ENCODE peak calls at places on chromosome 6, in eight cellular contexts. One of them, this sample, is unnamed.

GRCh38 chr6:129575378-129576118 is 134.4 kb downstream of the ARHGAP18 start:
- DNase-seq in neural progenitor cell: peak; percentile 54
- DNase-seq in Peyer's patch: no peak
- DNase-seq in tibial artery: no peak
- DNase-seq in pancreas: no peak
- DNase-seq in MM.1S: no peak
- DNase-seq in Karpas-422: peak; percentile 74
- DNase-seq in foreskin keratinocyte: peak; percentile 70
- DNase-seq in this sample: no peak

GRCh38 chr6:14858808-14859207 is 387.1 kb upstream of the JARID2 start:
- DNase-seq in Peyer's patch: no peak
- DNase-seq in foreskin keratinocyte: no peak
- DNase-seq in tibial artery: no peak
- DNase-seq in Karpas-422: no peak
- DNase-seq in pancreas: no peak
- DNase-seq in MM.1S: no peak
- DNase-seq in neural progenitor cell: no peak
- DNase-seq in this sample: no peak

GRCh38 chr6:53065266-53066058 is at the start of gene FBXO9:
- DNase-seq in tibial artery: peak; percentile 85
- DNase-seq in Karpas-422: peak; percentile 86
- DNase-seq in pancreas: peak; percentile 55
- DNase-seq in neural progenitor cell: peak; percentile 89
- DNase-seq in MM.1S: peak; percentile 67
- DNase-seq in foreskin keratinocyte: no peak
- DNase-seq in Peyer's patch: peak; percentile 82
- DNase-seq in this sample: peak; percentile 55

GRCh38 chr6:79557683-79558082 is 20.5 kb upstream of the LCA5 start:
- DNase-seq in Karpas-422: no peak
- DNase-seq in Peyer's patch: no peak
- DNase-seq in pancreas: no peak
- DNase-seq in foreskin keratinocyte: no peak
- DNase-seq in neural progenitor cell: no peak
- DNase-seq in tibial artery: no peak
- DNase-seq in MM.1S: no peak
- DNase-seq in this sample: no peak

GRCh38 chr6:118297821-118298220 is 250.3 kb upstream of the PLN start:
- DNase-seq in pancreas: no peak
- DNase-seq in foreskin keratinocyte: no peak
- DNase-seq in Peyer's patch: no peak
- DNase-seq in tibial artery: no peak
- DNase-seq in neural progenitor cell: no peak
- DNase-seq in MM.1S: no peak
- DNase-seq in Karpas-422: no peak
- DNase-seq in this sample: no peak

GRCh38 chr6:146202570-146202969 is 173.7 kb downstream of the GRM1 start:
- DNase-seq in pancreas: no peak
- DNase-seq in foreskin keratinocyte: no peak
- DNase-seq in neural progenitor cell: no peak
- DNase-seq in Karpas-422: no peak
- DNase-seq in Peyer's patch: no peak
- DNase-seq in MM.1S: no peak
- DNase-seq in tibial artery: no peak
- DNase-seq in this sample: no peak

GRCh38 chr6:113219783-113220182 is 637.4 kb upstream of the MARCKS start:
- DNase-seq in Peyer's patch: no peak
- DNase-seq in pancreas: no peak
- DNase-seq in Karpas-422: no peak
- DNase-seq in tibial artery: no peak
- DNase-seq in foreskin keratinocyte: no peak
- DNase-seq in neural progenitor cell: no peak
- DNase-seq in MM.1S: no peak
- DNase-seq in this sample: no peak

GRCh38 chr6:87054143-87054833 is 40.6 kb downstream of the CGA start:
- DNase-seq in neural progenitor cell: no peak
- DNase-seq in foreskin keratinocyte: no peak
- DNase-seq in tibial artery: no peak
- DNase-seq in Peyer's patch: no peak
- DNase-seq in pancreas: no peak
- DNase-seq in MM.1S: peak; percentile 58
- DNase-seq in Karpas-422: no peak
- DNase-seq in this sample: no peak

GRCh38 chr6:43763812-43764522 is 6.0 kb upstream of the VEGFA start:
- DNase-seq in MM.1S: no peak
- DNase-seq in tibial artery: peak; percentile 19
- DNase-seq in Peyer's patch: no peak
- DNase-seq in Karpas-422: no peak
- DNase-seq in neural progenitor cell: no peak
- DNase-seq in pancreas: no peak
- DNase-seq in foreskin keratinocyte: no peak
- DNase-seq in this sample: no peak

GRCh38 chr6:169420912-169421543 is 167.4 kb upstream of the THBS2 start:
- DNase-seq in MM.1S: peak; percentile 42
- DNase-seq in Peyer's patch: peak; percentile 63
- DNase-seq in pancreas: no peak
- DNase-seq in foreskin keratinocyte: no peak
- DNase-seq in tibial artery: no peak
- DNase-seq in neural progenitor cell: peak; percentile 75
- DNase-seq in Karpas-422: no peak
- DNase-seq in this sample: no peak

GRCh38 chr6:90319044-90319443 is 22.4 kb upstream of the BACH2 start:
- DNase-seq in neural progenitor cell: no peak
- DNase-seq in MM.1S: no peak
- DNase-seq in Peyer's patch: no peak
- DNase-seq in Karpas-422: no peak
- DNase-seq in tibial artery: no peak
- DNase-seq in pancreas: no peak
- DNase-seq in foreskin keratinocyte: peak; percentile 24
- DNase-seq in this sample: no peak

GRCh38 chr6:30813623-30814136 is 69.3 kb upstream of the IER3 start:
- DNase-seq in foreskin keratinocyte: no peak
- DNase-seq in tibial artery: no peak
- DNase-seq in Karpas-422: no peak
- DNase-seq in neural progenitor cell: no peak
- DNase-seq in MM.1S: no peak
- DNase-seq in Peyer's patch: no peak
- DNase-seq in pancreas: no peak
- DNase-seq in this sample: no peak

GRCh38 chr6:163814494-163815364 is 400.2 kb downstream of the QKI start:
- DNase-seq in foreskin keratinocyte: peak; percentile 46
- DNase-seq in Karpas-422: no peak
- DNase-seq in pancreas: no peak
- DNase-seq in tibial artery: no peak
- DNase-seq in Peyer's patch: no peak
- DNase-seq in MM.1S: no peak
- DNase-seq in neural progenitor cell: no peak
- DNase-seq in this sample: no peak

GRCh38 chr6:132499757-132500156 is 13.2 kb downstream of the STX7 start:
- DNase-seq in pancreas: no peak
- DNase-seq in Peyer's patch: no peak
- DNase-seq in tibial artery: no peak
- DNase-seq in Karpas-422: peak; percentile 65
- DNase-seq in MM.1S: no peak
- DNase-seq in neural progenitor cell: no peak
- DNase-seq in foreskin keratinocyte: no peak
- DNase-seq in this sample: no peak

GRCh38 chr6:139881251-139881650 is 506.8 kb upstream of the CITED2 start:
- DNase-seq in tibial artery: no peak
- DNase-seq in neural progenitor cell: peak; percentile 56
- DNase-seq in foreskin keratinocyte: no peak
- DNase-seq in Karpas-422: no peak
- DNase-seq in MM.1S: no peak
- DNase-seq in pancreas: no peak
- DNase-seq in Peyer's patch: no peak
- DNase-seq in this sample: no peak

GRCh38 chr6:115891111-115891669 is 169.5 kb downstream of the FRK start:
- DNase-seq in neural progenitor cell: no peak
- DNase-seq in pancreas: no peak
- DNase-seq in tibial artery: no peak
- DNase-seq in MM.1S: no peak
- DNase-seq in Peyer's patch: no peak
- DNase-seq in Karpas-422: no peak
- DNase-seq in foreskin keratinocyte: peak; percentile 81
- DNase-seq in this sample: no peak

GRCh38 chr6:84411060-84411629 is 183.7 kb upstream of the CEP162 start:
- DNase-seq in neural progenitor cell: no peak
- DNase-seq in Karpas-422: no peak
- DNase-seq in Peyer's patch: no peak
- DNase-seq in pancreas: no peak
- DNase-seq in MM.1S: no peak
- DNase-seq in tibial artery: no peak
- DNase-seq in foreskin keratinocyte: peak; percentile 3
- DNase-seq in this sample: no peak

GRCh38 chr6:31465185-31465536 is 32.8 kb upstream of the MICB start:
- DNase-seq in neural progenitor cell: no peak
- DNase-seq in pancreas: no peak
- DNase-seq in Karpas-422: no peak
- DNase-seq in tibial artery: no peak
- DNase-seq in Peyer's patch: no peak
- DNase-seq in MM.1S: no peak
- DNase-seq in foreskin keratinocyte: no peak
- DNase-seq in this sample: no peak

DNA sequence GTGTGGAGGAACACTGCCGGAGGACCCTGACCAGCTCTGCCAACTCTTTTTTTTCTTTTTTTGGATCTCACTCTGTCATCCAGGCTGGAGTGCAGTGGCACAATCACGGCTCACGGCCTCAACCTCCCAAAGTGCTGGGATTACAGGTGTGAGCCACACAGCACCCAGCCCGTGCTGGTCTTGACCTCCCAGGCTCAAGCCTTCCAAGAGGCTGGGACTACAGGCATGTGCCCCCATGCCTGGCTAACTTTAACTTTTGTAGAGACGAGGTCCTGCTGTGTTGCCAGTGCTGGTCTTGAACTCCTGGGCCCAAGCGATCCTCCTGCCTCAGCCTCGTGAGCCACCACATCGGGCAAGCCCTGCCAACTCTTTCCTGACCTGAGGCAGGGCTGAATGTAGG is 11.2 kb downstream of the GCNT2 start:
- DNase-seq in foreskin keratinocyte: no peak
- DNase-seq in pancreas: no peak
- DNase-seq in Peyer's patch: no peak
- DNase-seq in neural progenitor cell: no peak
- DNase-seq in MM.1S: no peak
- DNase-seq in Karpas-422: peak; percentile 57
- DNase-seq in tibial artery: no peak
- DNase-seq in this sample: no peak
- H3K27ac ChIP-seq in foreskin keratinocyte: no peak overlapping the region
- H3K27ac ChIP-seq in pancreas: no peak overlapping the region
- H3K27ac ChIP-seq in Peyer's patch: no peak overlapping the region
- H3K27ac ChIP-seq in neural progenitor cell: no peak overlapping the region
- H3K27ac ChIP-seq in MM.1S: no peak overlapping the region
- H3K27ac ChIP-seq in Karpas-422: peak overlapping the region; percentile 98
- H3K27ac ChIP-seq in tibial artery: no peak overlapping the region
- H3K27ac ChIP-seq in this sample: no peak overlapping the region

GRCh38 chr6:35600659-35601125 is 88.0 kb upstream of the TULP1 start:
- DNase-seq in pancreas: no peak
- DNase-seq in Peyer's patch: no peak
- DNase-seq in MM.1S: no peak
- DNase-seq in foreskin keratinocyte: no peak
- DNase-seq in Karpas-422: no peak
- DNase-seq in tibial artery: no peak
- DNase-seq in neural progenitor cell: no peak
- DNase-seq in this sample: no peak

GRCh38 chr6:35596448-35597442 is 84.0 kb upstream of the TULP1 start:
- DNase-seq in foreskin keratinocyte: peak; percentile 88
- DNase-seq in neural progenitor cell: no peak
- DNase-seq in Karpas-422: no peak
- DNase-seq in Peyer's patch: no peak
- DNase-seq in MM.1S: no peak
- DNase-seq in tibial artery: no peak
- DNase-seq in pancreas: no peak
- DNase-seq in this sample: no peak

GRCh38 chr6:35602133-35602946 is 86.4 kb downstream of the FKBP5 start:
- DNase-seq in tibial artery: no peak
- DNase-seq in foreskin keratinocyte: peak; percentile 69
- DNase-seq in neural progenitor cell: no peak
- DNase-seq in Peyer's patch: peak; percentile 71
- DNase-seq in MM.1S: no peak
- DNase-seq in pancreas: no peak
- DNase-seq in Karpas-422: no peak
- DNase-seq in this sample: peak; percentile 59

GRCh38 chr6:35601331-35602132 is 87.2 kb downstream of the FKBP5 start:
- DNase-seq in tibial artery: peak; percentile 88
- DNase-seq in pancreas: no peak
- DNase-seq in MM.1S: peak; percentile 50
- DNase-seq in neural progenitor cell: peak; percentile 8
- DNase-seq in Peyer's patch: peak; percentile 92
- DNase-seq in foreskin keratinocyte: peak; percentile 90
- DNase-seq in Karpas-422: no peak
- DNase-seq in this sample: no peak

GRCh38 chr6:35599761-35600658 is 87.3 kb upstream of the TULP1 start:
- DNase-seq in foreskin keratinocyte: peak; percentile 46
- DNase-seq in pancreas: no peak
- DNase-seq in MM.1S: no peak
- DNase-seq in Peyer's patch: no peak
- DNase-seq in Karpas-422: no peak
- DNase-seq in tibial artery: no peak
- DNase-seq in neural progenitor cell: no peak
- DNase-seq in this sample: no peak
- H3K4me1 ChIP-seq in foreskin keratinocyte: peaks cover 62% of the 10 kb centered on the region
- H3K4me1 ChIP-seq in pancreas: peaks cover 35% of the 10 kb centered on the region
- H3K4me1 ChIP-seq in MM.1S: peaks cover 19% of the 10 kb centered on the region
- H3K4me1 ChIP-seq in Peyer's patch: peaks cover 36% of the 10 kb centered on the region
- H3K4me1 ChIP-seq in Karpas-422: peaks cover 26% of the 10 kb centered on the region
- H3K4me1 ChIP-seq in tibial artery: peaks cover 94% of the 10 kb centered on the region
- H3K4me1 ChIP-seq in neural progenitor cell: peaks cover 20% of the 10 kb centered on the region
- H3K4me1 ChIP-seq in this sample: peaks cover 19% of the 10 kb centered on the region

DNA sequence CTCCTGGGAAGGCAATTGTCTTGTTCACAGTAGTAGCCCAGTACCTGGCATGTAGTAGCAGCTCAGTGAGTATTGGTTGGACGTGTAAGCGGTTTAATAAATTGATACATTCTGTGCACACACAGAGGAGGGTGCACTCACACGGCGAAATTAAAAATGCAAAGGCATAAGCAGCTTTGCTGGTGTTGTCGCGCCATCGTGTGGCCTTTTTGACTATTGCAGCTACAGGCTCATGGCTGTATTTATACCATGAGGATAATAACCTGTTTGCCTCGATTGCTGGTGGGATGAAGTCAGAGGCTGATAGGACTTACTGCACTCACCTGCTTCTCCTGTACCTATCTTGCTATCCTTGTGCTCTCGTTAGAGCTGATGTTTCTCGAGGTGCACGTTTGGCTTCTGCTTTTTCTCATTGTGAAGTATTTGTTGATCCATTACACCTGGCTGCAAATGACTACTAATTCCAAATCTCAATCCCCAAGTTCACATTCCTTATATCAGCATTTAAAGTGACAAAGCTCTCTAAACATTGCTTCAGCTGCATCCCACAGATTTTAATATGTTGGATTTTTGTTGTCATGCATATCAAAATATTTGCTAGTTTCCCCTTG is 61.5 kb downstream of the TBXT start:
- DNase-seq in Peyer's patch: peak; percentile 81
- DNase-seq in MM.1S: peak; percentile 57
- DNase-seq in tibial artery: no peak
- DNase-seq in neural progenitor cell: peak; percentile 80
- DNase-seq in Karpas-422: peak; percentile 93
- DNase-seq in pancreas: peak; percentile 52
- DNase-seq in foreskin keratinocyte: peak; percentile 2
- DNase-seq in this sample: peak; percentile 71
- H3K27me3 ChIP-seq in Peyer's patch: no peaks in the 10 kb centered on the region
- H3K27me3 ChIP-seq in MM.1S: no peaks in the 10 kb centered on the region
- H3K27me3 ChIP-seq in tibial artery: no peaks in the 10 kb centered on the region
- H3K27me3 ChIP-seq in neural progenitor cell: no peaks in the 10 kb centered on the region
- H3K27me3 ChIP-seq in Karpas-422: no peaks in the 10 kb centered on the region
- H3K27me3 ChIP-seq in pancreas: no peaks in the 10 kb centered on the region
- H3K27me3 ChIP-seq in foreskin keratinocyte: no peaks in the 10 kb centered on the region
- H3K27me3 ChIP-seq in this sample: no peaks in the 10 kb centered on the region

GRCh38 chr6:5994999-5995698 is 11.6 kb downstream of the NRN1 start:
- DNase-seq in tibial artery: no peak
- DNase-seq in Peyer's patch: no peak
- DNase-seq in MM.1S: no peak
- DNase-seq in neural progenitor cell: no peak
- DNase-seq in foreskin keratinocyte: no peak
- DNase-seq in Karpas-422: peak; percentile 14
- DNase-seq in pancreas: no peak
- DNase-seq in this sample: no peak
- H3K27ac ChIP-seq in tibial artery: no peak overlapping the region
- H3K27ac ChIP-seq in Peyer's patch: no peak overlapping the region
- H3K27ac ChIP-seq in MM.1S: no peak overlapping the region
- H3K27ac ChIP-seq in neural progenitor cell: no peak overlapping the region
- H3K27ac ChIP-seq in foreskin keratinocyte: no peak overlapping the region
- H3K27ac ChIP-seq in Karpas-422: no peak overlapping the region
- H3K27ac ChIP-seq in pancreas: no peak overlapping the region
- H3K27ac ChIP-seq in this sample: no peak overlapping the region

This sample was measured in breast epithelium.